ENCODE peak calls at places on chromosomes 4 and X, in seven cellular contexts. S, J, M, C, P, Q and Y are unnamed samples.

GRCh38 chr4:83269256-83269655 is 15.3 kb downstream of the COQ2 start:
- DNase-seq in S (no peak), J (no peak), M (no peak), C (no peak), P (no peak), Q (no peak), Y (no peak)

GRCh38 chr4:117420966-117421365 is 335.6 kb upstream of the TRAM1L1 start:
- DNase-seq in S (no peak), J (no peak), M (no peak), C (no peak), P (no peak), Q (no peak), Y (no peak)

GRCh38 chrX:64570204-64570603 is 175.0 kb upstream of the MTMR8 start:
- DNase-seq in S (no peak), J (no peak), M (no peak), C (no peak), P (no peak), Q (no peak), Y (no peak)

GRCh38 chr4:118755438-118756226 is 70.4 kb downstream of the METTL14 start:
- DNase-seq in S (no peak), J (no peak), M (no peak), C (no peak), P (no peak), Q (no peak), Y (no peak)

GRCh38 chr4:8293131-8293975 is 23.8 kb downstream of the HTRA3 start:
- DNase-seq in S (no peak), J (no peak), M (no peak), C (no peak), P (no peak), Q (no peak), Y (no peak)

GRCh38 chr4:185513489-185514181 is 21.7 kb downstream of the PDLIM3 start:
- DNase-seq in S (no peak), J (no peak), M (no peak), C (peak), P (no peak), Q (no peak), Y (no peak)

GRCh38 chr4:159016527-159017137 is 86.2 kb upstream of the RAPGEF2 start:
- DNase-seq in S (no peak), J (no peak), M (no peak), C (no peak), P (no peak), Q (peak), Y (no peak)

GRCh38 chr4:2274320-2275043 is 12.6 kb upstream of the MXD4 start:
- DNase-seq in S (no peak), J (no peak), M (no peak), C (no peak), P (no peak), Q (no peak), Y (no peak)

GRCh38 chr4:7432531-7433375 is 2.0 kb downstream of the PSAPL1 start:
- DNase-seq in S (no peak), J (no peak), M (no peak), C (no peak), P (no peak), Q (no peak), Y (no peak)

GRCh38 chrX:74248889-74249288 is 55.1 kb upstream of the ZCCHC13 start:
- DNase-seq in S (no peak), J (no peak), M (no peak), C (no peak), P (no peak), Q (no peak), Y (no peak)

GRCh38 chr4:102430511-102430910 is 70.6 kb upstream of the NFKB1 start:
- DNase-seq in S (no peak), J (no peak), M (no peak), C (no peak), P (no peak), Q (no peak), Y (no peak)

GRCh38 chr4:111483375-111484169 is 661.7 kb upstream of the FAM241A start:
- DNase-seq in S (no peak), J (no peak), M (no peak), C (no peak), P (no peak), Q (no peak), Y (no peak)

GRCh38 chrX:71118985-71119535 is 664 bp downstream of the MED12 start:
- DNase-seq in S (no peak), J (no peak), M (no peak), C (no peak), P (no peak), Q (no peak), Y (no peak)